ENCODE peak calls at places on chromosomes 2 and 18, in four cellular contexts. J is adipocyte; K is naive thymus-derived CD4-positive, alpha-beta T cell; W is Peyer's patch. O is an unnamed sample.

GRCh38 chr2:55111570-55112228 is 61.4 kb upstream of the RTN4 start:
- DNase-seq in W (no peak), J (peak; percentile 96), K (no peak), O (peak; percentile 57)

GRCh38 chr2:113164234-113164929 is 9.4 kb upstream of the PSD4 start:
- DNase-seq in W (peak; percentile 54), J (no peak), K (no peak), O (no peak)

GRCh38 chr2:118168606-118169005 is 80.3 kb downstream of the INSIG2 start:
- DNase-seq in J (no peak), W (no peak), K (no peak), O (peak; percentile 7)

GRCh38 chr2:206239157-206239556 is 35.3 kb upstream of the ZDBF2 start:
- DNase-seq in K (no peak), J (no peak), W (no peak), O (no peak)

GRCh38 chr2:84022810-84023431 is 436.2 kb downstream of the SUCLG1 start:
- DNase-seq in K (no peak), J (peak; percentile 81), W (no peak), O (peak; percentile 69)

GRCh38 chr2:136008205-136008865 is 22.9 kb upstream of the DARS1 start:
- DNase-seq in W (no peak), K (peak; percentile 20), J (no peak), O (no peak)

GRCh38 chr18:6010284-6010683 is 115.0 kb upstream of the TMEM200C start:
- DNase-seq in W (no peak), J (no peak), K (no peak), O (no peak)

GRCh38 chr2:161952722-161953322 is 121.2 kb downstream of the DPP4 start:
- DNase-seq in J (no peak), W (no peak), K (no peak), O (no peak)

GRCh38 chr18:58789856-58790255 is 74.8 kb upstream of the ZNF532 start:
- DNase-seq in K (no peak), W (no peak), J (no peak), O (no peak)

GRCh38 chr2:126657636-126658315 is 1.8 kb downstream of the GYPC start:
- DNase-seq in K (peak; percentile 70), J (peak; percentile 97), W (peak; percentile 72), O (peak; percentile 62)

GRCh38 chr2:126660068-126660467 is 4.1 kb downstream of the GYPC start:
- DNase-seq in J (no peak), W (no peak), K (no peak), O (no peak)

GRCh38 chr2:126657146-126657635 is 1.2 kb downstream of the GYPC start:
- DNase-seq in J (peak; percentile 86), K (peak; percentile 77), W (no peak), O (peak; percentile 78)

GRCh38 chr2:126658910-126659613 is 3.1 kb downstream of the GYPC start:
- DNase-seq in W (no peak), J (peak; percentile 48), K (peak; percentile 41), O (no peak)

DNA sequence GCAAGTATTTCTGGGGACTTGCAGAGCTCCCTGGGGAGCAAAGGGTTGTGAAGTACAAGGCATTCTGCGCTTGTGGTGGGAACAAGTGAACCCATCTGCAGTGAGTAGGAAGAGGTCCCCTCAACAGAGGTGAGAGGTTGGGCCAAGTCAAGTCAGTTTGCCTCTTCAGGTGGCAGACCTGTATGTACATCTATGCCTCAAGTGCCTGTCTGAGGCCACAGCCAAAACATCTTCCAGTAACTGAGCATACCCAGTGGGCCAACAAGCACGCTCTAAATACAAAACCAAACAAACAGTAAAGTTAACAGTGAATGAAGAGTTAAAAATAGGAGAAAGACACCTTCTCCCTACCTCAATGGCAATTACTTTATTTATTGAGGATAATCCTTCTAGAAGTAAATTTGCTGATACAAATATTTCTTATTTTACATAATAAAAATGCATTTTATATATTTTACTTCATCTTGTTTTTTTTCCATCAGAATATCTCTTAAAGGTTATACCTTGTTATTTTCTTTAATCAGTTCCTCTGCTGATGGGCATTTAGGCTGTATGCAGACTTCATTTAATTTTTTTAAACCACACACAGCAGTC is 2.5 kb downstream of the GYPC start:
- DNase-seq in W (no peak), K (no peak), J (no peak), O (no peak)
- H3K4me3 ChIP-seq in W (no peak overlapping the region), K (peak overlapping the region; percentile 99), J (peak overlapping the region; percentile 92), O (peak overlapping the region; percentile 49)

GRCh38 chr18:36185157-36185556 is 2.1 kb upstream of the MOCOS start:
- DNase-seq in J (no peak), W (no peak), K (no peak), O (no peak)

GRCh38 chr18:36185901-36186460 is 1.3 kb upstream of the MOCOS start:
- DNase-seq in W (no peak), J (no peak), K (no peak), O (no peak)

GRCh38 chr18:36187138-36187825 is at the start of gene MOCOS:
- DNase-seq in K (no peak), J (peak; percentile 87), W (peak; percentile 96), O (peak; percentile 90)

GRCh38 chr18:36187826-36188721 is 777 bp downstream of the MOCOS start:
- DNase-seq in K (no peak), J (peak; percentile 25), W (peak; percentile 68), O (peak; percentile 42)

GRCh38 chr18:36186461-36187137 is 698 bp upstream of the MOCOS start:
- DNase-seq in K (no peak), W (peak; percentile 80), J (peak; percentile 45), O (peak; percentile 17)
- H3K4me3 ChIP-seq in K (peak overlapping the region; percentile 77), W (peak overlapping the region; percentile 64), J (peak overlapping the region; percentile 87), O (peak overlapping the region; percentile 40)

DNA sequence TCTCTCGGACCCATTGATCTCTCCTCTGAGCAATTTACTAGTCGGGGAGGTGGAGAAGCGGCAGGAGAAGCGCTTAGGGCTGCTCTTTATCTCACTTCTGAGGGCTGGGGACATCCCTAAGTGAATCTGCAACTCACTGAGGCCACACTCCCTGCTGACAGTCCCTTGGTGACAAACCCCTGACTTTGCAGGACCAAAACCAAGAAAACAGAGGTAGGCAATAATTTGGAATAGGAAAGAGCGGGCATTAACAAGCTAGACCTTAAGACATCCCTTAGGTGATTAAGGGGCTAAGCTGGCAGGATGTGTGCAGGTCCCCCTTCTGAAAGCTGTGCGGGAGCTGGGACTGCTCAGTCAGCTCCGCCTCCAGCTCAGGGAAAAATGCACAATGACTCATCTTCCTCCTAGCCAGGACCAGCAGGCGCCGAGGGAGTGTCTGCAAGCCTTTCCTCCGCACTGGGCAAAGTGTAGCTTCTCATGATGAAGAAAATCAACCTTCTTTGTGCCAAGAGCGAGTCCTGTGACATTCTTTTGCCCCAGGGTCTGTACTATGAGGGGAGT is 63.3 kb downstream of the BOD1L2 start:
- DNase-seq in K (no peak), J (peak; percentile 84), W (peak; percentile 81), O (no peak)
- H3K4me3 ChIP-seq in K (no peak overlapping the region), J (peak overlapping the region; percentile 46), W (no peak overlapping the region), O (no peak overlapping the region)

DNA sequence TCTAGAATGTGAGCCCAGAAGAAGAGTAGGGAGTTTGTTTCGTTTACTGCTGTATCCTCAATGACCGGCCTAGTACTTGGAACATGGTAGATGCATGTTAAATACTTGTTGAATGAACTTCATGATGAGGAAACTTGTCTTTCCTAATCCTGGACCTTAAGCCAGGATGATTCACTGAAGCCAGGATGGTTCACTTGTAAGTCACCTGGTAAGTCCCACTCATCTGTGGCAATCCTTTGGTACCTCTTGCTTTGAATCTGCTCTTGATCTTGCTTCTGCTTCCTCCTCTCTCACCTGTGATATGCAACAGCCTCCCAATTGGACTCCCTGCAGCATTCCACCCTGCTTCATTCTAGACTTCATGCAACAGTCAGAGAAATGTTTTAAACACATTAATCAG is 43.6 kb downstream of the QPCT start:
- DNase-seq in W (no peak), K (no peak), J (peak; percentile 43), O (no peak)
- H3K4me3 ChIP-seq in W (no peak overlapping the region), K (no peak overlapping the region), J (no peak overlapping the region), O (no peak overlapping the region)

GRCh38 chr18:14025306-14025940 is 106.8 kb downstream of the ZNF519 start:
- DNase-seq in W (no peak), K (no peak), J (no peak), O (no peak)

GRCh38 chr18:14029512-14029911 is 102.7 kb downstream of the ZNF519 start:
- DNase-seq in K (no peak), W (no peak), J (no peak), O (no peak)

DNA sequence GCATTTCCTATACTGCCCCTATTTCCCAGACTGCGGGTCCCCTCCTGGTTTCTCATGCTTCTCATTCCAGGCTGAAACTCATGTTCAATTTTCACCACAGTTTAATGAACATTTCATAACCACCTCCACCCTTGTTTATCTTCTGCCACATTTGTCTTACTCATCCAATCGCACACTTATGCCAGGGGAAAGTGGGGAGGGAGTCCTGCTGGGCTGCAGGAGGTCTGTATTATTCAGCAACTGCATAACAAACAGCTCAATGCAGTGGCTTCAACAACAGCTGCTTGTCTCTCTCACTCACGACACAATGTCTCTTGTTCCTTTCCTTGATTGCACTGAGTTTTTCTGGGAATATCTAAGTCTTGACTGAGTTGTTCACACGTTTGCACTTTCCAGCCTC is 106.0 kb downstream of the ZNF519 start:
- DNase-seq in K (no peak), W (no peak), J (no peak), O (no peak)
- H3K4me3 ChIP-seq in K (no peak overlapping the region), W (no peak overlapping the region), J (no peak overlapping the region), O (no peak overlapping the region)

GRCh38 chr18:45838302-45839070 is 13.0 kb downstream of the SIGLEC15 start:
- DNase-seq in K (no peak), J (no peak), W (peak; percentile 63), O (no peak)

GRCh38 chr18:45836242-45837215 is 11.1 kb downstream of the SIGLEC15 start:
- DNase-seq in J (no peak), W (peak; percentile 55), K (no peak), O (no peak)

GRCh38 chr18:45835057-45835634 is 9.7 kb downstream of the SIGLEC15 start:
- DNase-seq in W (no peak), K (no peak), J (no peak), O (no peak)

GRCh38 chr18:45839415-45840395 is 14.2 kb downstream of the SIGLEC15 start:
- DNase-seq in K (no peak), J (peak; percentile 67), W (peak; percentile 52), O (no peak)

DNA sequence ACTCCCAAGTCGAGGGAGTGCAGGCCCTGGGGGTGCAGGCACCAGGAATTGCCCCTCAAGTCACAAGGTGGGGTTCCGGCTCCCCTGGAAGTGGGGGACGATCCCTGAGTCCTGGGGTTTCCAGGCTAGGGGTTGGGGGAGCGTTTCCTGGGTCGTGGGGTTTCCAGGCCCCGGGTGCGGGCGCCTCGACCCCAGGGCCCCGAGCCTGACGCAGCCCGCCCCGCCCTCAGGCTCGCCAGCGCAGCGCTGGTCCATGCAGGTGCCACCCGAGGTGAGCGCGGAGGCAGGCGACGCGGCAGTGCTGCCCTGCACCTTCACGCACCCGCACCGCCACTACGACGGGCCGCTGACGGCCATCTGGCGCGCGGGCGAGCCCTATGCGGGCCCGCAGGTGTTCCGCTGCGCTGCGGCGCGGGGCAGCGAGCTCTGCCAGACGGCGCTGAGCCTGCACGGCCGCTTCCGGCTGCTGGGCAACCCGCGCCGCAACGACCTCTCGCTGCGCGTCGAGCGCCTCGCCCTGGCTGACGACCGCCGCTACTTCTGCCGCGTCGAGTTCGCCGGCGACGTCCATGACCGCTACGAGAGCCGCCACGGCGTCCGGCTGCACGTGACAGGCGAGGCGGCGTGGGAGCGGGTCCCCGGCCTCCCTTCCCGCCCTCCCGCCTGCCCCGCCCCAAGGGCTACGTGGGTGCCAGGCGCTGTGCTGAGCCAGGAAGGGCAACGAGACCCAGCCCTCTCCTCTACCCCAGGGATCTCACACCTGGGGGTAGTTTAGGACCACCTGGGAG is 12.0 kb downstream of the SIGLEC15 start:
- DNase-seq in K (no peak), J (peak; percentile 35), W (peak; percentile 84), O (no peak)
- H3K4me3 ChIP-seq in K (peak overlapping the region; percentile 36), J (peak overlapping the region; percentile 67), W (peak overlapping the region; percentile 14), O (no peak overlapping the region)

O was measured in HAP-1.